ENCODE peak calls at places on chromosomes 6 and 20, in four cellular contexts. J is A549, C is SK-N-SH, P is stomach. W is an unnamed sample.

GRCh38 chr6:30686908-30687658 is 638 bp upstream of the PPP1R18 start:
- DNase-seq in C (peak; percentile 93), P (peak; percentile 76), J (peak; percentile 54), W (peak; percentile 89)

GRCh38 chr6:11532097-11532496 is 5.5 kb upstream of the TMEM170B start:
- DNase-seq in C (no peak), J (no peak), P (no peak), W (no peak)

GRCh38 chr6:157644043-157644810 is 178.8 kb upstream of the SNX9 start:
- DNase-seq in J (peak; percentile 5), P (no peak), C (peak; percentile 75), W (no peak)

GRCh38 chr6:170028629-170029345 is 262.1 kb downstream of the DLL1 start:
- DNase-seq in C (no peak), P (peak; percentile 27), J (no peak), W (no peak)

GRCh38 chr6:53038148-53038547 is 27.1 kb upstream of the FBXO9 start:
- DNase-seq in C (no peak), P (no peak), J (no peak), W (no peak)

GRCh38 chr20:24691901-24692351 is 222.5 kb downstream of the SYNDIG1 start:
- DNase-seq in C (peak; percentile 1), P (peak; percentile 17), J (no peak), W (no peak)

GRCh38 chr6:34305982-34306702 is 57.3 kb upstream of the SMIM29 start:
- DNase-seq in C (no peak), J (no peak), P (peak; percentile 61), W (no peak)

GRCh38 chr6:117958536-117958935 is 51.5 kb downstream of the SLC35F1 start:
- DNase-seq in J (no peak), C (no peak), P (no peak), W (no peak)

GRCh38 chr6:139472341-139473038 is 98.0 kb upstream of the CITED2 start:
- DNase-seq in J (no peak), C (no peak), P (no peak), W (no peak)

GRCh38 chr20:62371588-62372041 is 4.5 kb upstream of the LAMA5 start:
- DNase-seq in J (no peak), P (no peak), C (no peak), W (no peak)
- H3K27ac ChIP-seq in J (peak overlapping the region; percentile 97), P (peak overlapping the region; percentile 14), C (no peak overlapping the region), W (peak overlapping the region; percentile 90)

DNA sequence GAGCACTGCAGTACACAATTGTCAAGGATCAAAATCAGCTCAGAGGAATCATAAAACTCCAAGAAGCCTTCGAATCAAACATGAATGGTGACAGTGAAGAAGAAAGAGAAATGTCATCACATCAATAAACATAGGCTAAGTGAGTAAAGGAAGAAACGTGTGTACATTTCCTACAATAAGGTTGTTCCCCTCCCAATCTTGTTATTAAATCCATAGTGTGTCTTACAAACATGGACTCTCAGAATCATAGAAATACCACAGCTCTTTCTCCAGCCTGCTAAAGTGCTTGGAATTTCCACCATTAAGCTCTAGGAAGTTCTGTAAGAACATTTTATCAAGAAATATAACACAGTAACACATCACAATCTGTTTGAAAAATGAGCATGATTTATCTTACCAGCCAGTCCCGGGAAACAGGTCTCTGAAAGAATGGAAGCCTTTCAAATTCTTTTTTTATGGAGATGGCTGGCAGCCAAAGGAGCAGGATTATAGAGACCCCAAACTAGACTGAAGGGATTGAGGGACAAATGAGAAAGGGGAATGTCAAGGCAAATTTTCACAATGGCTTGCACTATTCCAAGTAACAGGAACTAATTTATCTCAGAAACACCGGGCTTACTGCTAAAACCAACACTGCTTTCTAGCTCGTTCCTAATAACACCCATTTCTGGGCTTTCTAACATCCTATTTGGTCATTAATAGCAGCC is 4.5 kb upstream of the TNFAIP3 start:
- DNase-seq in C (no peak), J (no peak), P (no peak), W (no peak)
- TF ChIP-seq EP300 in C (no peak), J (no peak), P (no peak), W (no peak)

GRCh38 chr20:46582648-46583047 is 32.2 kb upstream of the OCSTAMP start:
- DNase-seq in C (no peak), P (no peak), J (no peak), W (no peak)
- TF ChIP-seq CTCF in C (no peak), P (no peak), J (no peak), W (no peak)

GRCh38 chr6:75759207-75759606 is 10.2 kb downstream of the MYO6 start:
- DNase-seq in P (no peak), C (no peak), J (no peak), W (no peak)
- H3K27ac ChIP-seq in P (no peak overlapping the region), C (no peak overlapping the region), J (no peak overlapping the region), W (no peak overlapping the region)

DNA sequence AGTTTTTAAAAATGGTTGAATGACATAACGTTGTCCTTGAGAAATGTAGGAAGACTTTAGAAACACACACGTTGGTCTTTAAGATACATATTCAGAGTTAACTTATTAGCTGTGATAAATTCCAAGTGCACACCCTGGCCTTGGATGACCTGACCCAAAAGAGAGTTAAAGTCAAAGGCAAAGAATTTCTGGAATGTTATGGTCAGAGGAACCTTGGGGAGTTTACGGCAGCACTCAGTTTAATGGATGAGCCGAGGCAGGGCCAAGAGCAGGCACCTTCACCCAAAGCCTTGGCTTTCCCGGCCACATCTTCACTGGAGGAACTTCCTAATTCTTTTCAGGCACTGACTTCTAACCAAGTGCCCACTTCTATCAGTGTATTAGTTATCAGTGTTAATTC is 200.5 kb downstream of the SMOC2 start:
- DNase-seq in J (no peak), P (no peak), C (no peak), W (no peak)
- TF ChIP-seq EP300 in J (no peak), P (no peak), C (no peak), W (no peak)

DNA sequence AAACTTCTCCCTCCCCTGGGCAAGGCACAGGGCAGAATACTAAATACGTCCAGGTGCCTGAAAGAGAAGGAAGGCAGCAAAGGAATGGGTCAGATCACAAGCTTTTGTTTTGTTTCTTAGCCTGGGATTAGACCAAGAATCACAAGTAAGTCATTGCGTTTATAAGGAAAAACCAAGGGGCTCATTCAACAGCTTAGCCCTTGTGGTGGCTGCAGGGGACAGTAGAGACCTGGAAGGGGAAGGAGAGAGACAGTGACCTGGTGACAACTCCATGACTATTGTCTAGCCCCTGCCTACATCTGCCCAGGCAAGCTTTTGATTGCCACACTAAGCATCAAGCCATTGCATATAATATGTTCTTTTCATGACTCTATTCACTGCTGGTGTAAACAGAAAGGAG is 30.1 kb upstream of the TBC1D7 start:
- DNase-seq in J (no peak), C (no peak), P (no peak), W (no peak)
- TF ChIP-seq CTCF in J (no peak), C (no peak), P (no peak), W (no peak)

GRCh38 chr20:45452772-45453171 is 16.8 kb upstream of the WFDC2 start:
- DNase-seq in J (no peak), P (no peak), C (no peak), W (no peak)

GRCh38 chr20:45449528-45449927 is 20.0 kb upstream of the WFDC2 start:
- DNase-seq in C (no peak), P (no peak), J (no peak), W (no peak)

GRCh38 chr20:45448250-45448649 is 21.3 kb upstream of the WFDC2 start:
- DNase-seq in C (no peak), P (no peak), J (no peak), W (no peak)

GRCh38 chr20:45452238-45452637 is 17.3 kb upstream of the WFDC2 start:
- DNase-seq in P (no peak), J (no peak), C (no peak), W (no peak)

DNA sequence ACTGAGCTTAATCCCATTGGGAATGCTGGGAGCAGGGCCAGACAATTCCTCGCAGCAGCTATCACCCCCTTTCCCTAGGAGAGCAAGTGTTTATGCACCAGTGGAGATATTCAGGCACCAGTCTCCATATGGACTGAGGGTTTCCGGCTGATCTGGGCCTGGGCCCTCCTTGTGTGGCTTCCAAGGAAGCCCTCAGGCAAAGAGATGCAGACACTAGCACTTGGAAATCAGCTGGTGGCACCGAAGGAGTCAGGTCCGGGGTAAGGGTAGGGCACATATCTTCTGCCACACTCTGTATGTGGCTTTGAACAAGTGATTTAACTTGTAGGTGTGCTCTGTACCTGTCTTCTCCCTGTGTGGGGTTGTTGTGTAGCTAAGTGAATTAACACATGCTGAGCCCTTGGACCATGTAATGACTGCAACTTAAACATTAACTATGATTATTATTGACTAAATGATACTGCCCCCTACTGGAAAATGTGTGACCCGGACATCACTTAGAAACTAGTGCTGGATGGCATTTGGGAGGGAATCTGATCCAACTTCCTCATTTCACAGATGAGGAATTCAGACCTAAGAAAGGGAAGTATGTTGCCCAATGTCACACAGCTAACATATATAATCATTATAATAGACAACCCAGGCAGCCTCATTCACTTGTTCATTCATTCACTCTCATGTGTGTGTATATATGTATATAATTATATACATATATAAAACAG is 19.3 kb upstream of the WFDC2 start:
- DNase-seq in C (peak; percentile 41), J (peak; percentile 28), P (no peak), W (no peak)
- H3K27ac ChIP-seq in C (no peak overlapping the region), J (no peak overlapping the region), P (peak overlapping the region; percentile 60), W (no peak overlapping the region)

DNA sequence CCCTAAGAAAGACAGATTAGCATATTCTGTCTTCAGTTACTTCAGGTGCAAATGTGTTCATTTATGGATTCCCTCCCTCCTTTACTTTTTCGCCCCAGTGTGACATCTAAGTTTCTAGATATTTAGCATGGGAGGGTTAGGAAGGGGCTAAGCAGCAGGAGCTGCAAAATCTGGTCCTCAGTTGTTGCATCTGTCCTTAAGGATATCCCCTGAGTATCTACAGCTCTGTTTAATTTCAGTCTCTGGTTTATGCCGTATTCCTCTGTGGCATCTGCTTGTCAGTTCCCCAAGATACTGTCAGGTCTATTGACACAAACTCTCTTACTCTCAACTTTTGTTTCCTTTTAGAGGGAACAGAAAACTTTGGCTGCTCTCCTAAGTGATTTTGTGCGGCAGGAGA is 754.6 kb upstream of the MAP3K7 start:
- DNase-seq in P (no peak), J (no peak), C (no peak), W (no peak)
- TF ChIP-seq EP300 in P (no peak), J (no peak), C (no peak), W (no peak)

DNA sequence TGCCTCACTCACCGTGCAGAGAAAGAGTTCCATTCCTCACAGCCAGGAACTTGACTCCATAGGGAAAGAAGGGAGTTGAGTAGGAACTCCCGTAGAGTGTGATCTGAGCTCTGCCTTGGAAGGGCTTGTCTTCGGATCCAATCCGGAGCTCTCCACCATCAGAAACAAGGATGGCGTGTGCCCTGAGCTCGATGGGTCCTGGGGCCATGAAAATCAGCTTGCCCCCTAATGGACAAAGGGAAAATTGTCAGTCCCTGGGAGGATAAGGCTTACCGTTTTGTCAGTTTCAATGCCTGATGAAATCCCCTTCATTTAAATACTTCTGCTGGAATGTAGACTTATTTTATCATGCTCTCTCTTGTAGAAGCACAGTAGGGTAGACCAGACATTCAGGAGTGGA is 153.3 kb downstream of the PKHD1 start:
- DNase-seq in P (no peak), J (peak; percentile 13), C (peak; percentile 14), W (no peak)
- TF ChIP-seq CTCF in P (no peak), J (no peak), C (peak; percentile 46), W (peak; percentile 6)

W was measured in tibial nerve.